ENCODE peak calls at places on chromosomes 2 and 18, in six cellular contexts. Y is iris pigment epithelial cell, L is A172, C is caudate nucleus, V is Caco-2, O is H9. D is an unnamed sample.

GRCh38 chr2:186201371-186201770 is 284.7 kb upstream of the ZC3H15 start:
- DNase-seq in C (no peak), L (no peak), V (no peak), O (no peak), Y (no peak), D (no peak)

GRCh38 chr18:67217551-67218166 is 298.9 kb downstream of the DSEL start:
- DNase-seq in C (no peak), V (no peak), L (peak), Y (peak), O (no peak), D (peak)

GRCh38 chr2:96914332-96914731 is 44.5 kb upstream of the SEMA4C start:
- DNase-seq in C (no peak), O (no peak), V (no peak), L (no peak), Y (no peak), D (no peak)

GRCh38 chr18:49646864-49647263 is 85.0 kb downstream of the LIPG start:
- DNase-seq in Y (no peak), O (no peak), L (no peak), V (no peak), C (no peak), D (no peak)

GRCh38 chr2:229575569-229576315 is 138.6 kb downstream of the DNER start:
- DNase-seq in Y (peak), C (no peak), L (no peak), O (no peak), V (no peak), D (no peak)

GRCh38 chr2:96146151-96146880 is 1.1 kb upstream of the DUSP2 start:
- DNase-seq in Y (no peak), O (peak), L (no peak), V (peak), C (peak), D (peak)

GRCh38 chr2:96763511-96764252 is 3.0 kb downstream of the CNNM4 start:
- DNase-seq in C (no peak), V (peak), L (peak), O (peak), Y (no peak), D (no peak)

GRCh38 chr2:69134546-69134945 is 121.6 kb downstream of the ANTXR1 start:
- DNase-seq in C (no peak), O (no peak), L (no peak), V (no peak), Y (peak), D (no peak)

GRCh38 chr2:57882895-57883515 is 163.6 kb upstream of the VRK2 start:
- DNase-seq in C (no peak), V (no peak), L (peak), Y (no peak), O (no peak), D (peak)

GRCh38 chr18:76958692-76959341 is 136.5 kb downstream of the ZNF236 start:
- DNase-seq in C (no peak), V (no peak), Y (peak), L (no peak), O (no peak), D (no peak)

GRCh38 chr18:2572144-2572682 is 856 bp downstream of the NDC80 start:
- DNase-seq in O (no peak), V (no peak), Y (no peak), C (no peak), L (no peak), D (no peak)

GRCh38 chr2:231601356-231602229 is 8.9 kb downstream of the TEX44 start:
- DNase-seq in L (peak), V (peak), C (peak), Y (peak), O (peak), D (peak)

GRCh38 chr2:46460991-46461715 is 18.2 kb upstream of the TMEM247 start:
- DNase-seq in L (peak), O (peak), Y (peak), V (peak), C (peak), D (peak)

D was measured in H4.